ENCODE peak calls at places on chromosomes 1 and 21, in four cellular contexts. A is left lung; Y is CD8-positive, alpha-beta T cell; J is left ventricle myocardium inferior. L is an unnamed sample.

GRCh38 chr21:41621523-41621922 is 113.6 kb upstream of the TMPRSS2 start:
- DNase-seq in J (no peak), Y (no peak), A (no peak), L (no peak)

GRCh38 chr1:184860535-184860934 is 105.9 kb upstream of the EDEM3 start:
- DNase-seq in Y (no peak), A (no peak), J (no peak), L (no peak)

GRCh38 chr1:165354739-165355138 is 1.8 kb downstream of the LMX1A start:
- DNase-seq in A (peak; percentile 32), Y (no peak), J (no peak), L (peak; percentile 57)

GRCh38 chr1:192160186-192160585 is 1.9 kb downstream of the RGS18 start:
- DNase-seq in A (no peak), Y (no peak), J (no peak), L (no peak)

GRCh38 chr1:9101510-9102146 is 27.3 kb downstream of the GPR157 start:
- DNase-seq in A (no peak), Y (no peak), J (no peak), L (peak; percentile 79)

GRCh38 chr1:224266105-224266935 is 63.7 kb downstream of the NVL start:
- DNase-seq in J (no peak), A (no peak), Y (no peak), L (no peak)

GRCh38 chr1:65225179-65225578 is 77.2 kb downstream of the AK4 start:
- DNase-seq in Y (no peak), J (no peak), A (no peak), L (no peak)

GRCh38 chr1:101310484-101310883 is 73.7 kb downstream of the S1PR1 start:
- DNase-seq in Y (no peak), A (no peak), J (no peak), L (no peak)

GRCh38 chr1:53582211-53583020 is 123.2 kb downstream of the DMRTB1 start:
- DNase-seq in A (no peak), Y (peak; percentile 36), J (no peak), L (no peak)

GRCh38 chr1:227612658-227613057 is 49.3 kb downstream of the ZNF678 start:
- DNase-seq in J (no peak), A (no peak), Y (no peak), L (no peak)

GRCh38 chr1:160207751-160208150 is 2.6 kb downstream of the PEA15 start:
- DNase-seq in J (no peak), A (no peak), Y (no peak), L (no peak)

GRCh38 chr1:160209656-160210046 is 4.5 kb downstream of the PEA15 start:
- DNase-seq in Y (no peak), J (peak; percentile 67), A (no peak), L (peak; percentile 58)

GRCh38 chr1:160209041-160209655 is 4.0 kb downstream of the PEA15 start:
- DNase-seq in A (no peak), J (no peak), Y (no peak), L (no peak)

GRCh38 chr1:160207118-160207650 is 2.0 kb downstream of the PEA15 start:
- DNase-seq in Y (no peak), A (no peak), J (no peak), L (no peak)

DNA sequence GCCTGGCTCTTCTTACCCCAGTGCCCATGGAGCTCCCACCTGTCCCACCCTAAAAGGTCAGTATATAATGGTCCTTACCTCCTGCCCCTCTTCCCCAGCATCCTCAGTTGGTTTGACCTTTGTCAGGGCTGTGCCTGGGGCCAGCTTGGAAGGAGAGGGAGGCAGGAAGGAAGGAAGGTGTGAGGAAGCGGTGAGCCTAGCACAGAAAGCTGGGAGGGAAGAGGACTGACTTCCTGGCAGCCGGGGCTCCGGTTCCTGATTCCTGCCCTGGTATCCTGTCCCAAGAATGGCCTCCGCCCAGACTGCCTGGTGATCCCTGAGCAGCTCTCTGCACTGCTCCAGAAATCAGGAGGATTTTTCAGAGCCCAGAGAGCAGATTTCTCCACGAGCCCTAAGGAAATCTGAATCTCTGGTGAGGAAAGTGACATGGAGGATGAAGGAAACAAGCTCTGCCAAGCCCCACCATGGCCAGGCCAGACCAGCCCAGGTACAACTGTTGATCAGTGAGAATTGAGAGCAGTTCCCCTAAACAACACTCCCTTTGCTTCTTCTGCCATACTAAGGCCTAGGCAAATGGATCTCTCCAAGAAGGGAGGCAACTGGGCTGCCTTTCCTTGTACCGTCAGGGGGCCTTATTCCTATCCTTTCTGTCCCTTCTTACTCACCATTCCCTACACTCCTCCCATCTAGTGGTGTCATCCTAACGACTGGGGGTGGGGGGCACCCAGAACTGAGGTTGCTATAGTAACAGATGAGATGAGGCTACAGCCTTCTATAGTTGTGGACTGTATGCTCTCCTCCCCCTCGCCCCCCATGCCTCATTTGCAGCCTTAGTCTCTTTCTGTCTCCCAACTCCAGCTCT is 3.2 kb downstream of the PEA15 start:
- DNase-seq in J (peak; percentile 25), A (no peak), Y (no peak), L (no peak)
- H3K4me3 ChIP-seq in J (peak overlapping the region; percentile 95), A (no peak overlapping the region), Y (no peak overlapping the region), L (no peak overlapping the region)

DNA sequence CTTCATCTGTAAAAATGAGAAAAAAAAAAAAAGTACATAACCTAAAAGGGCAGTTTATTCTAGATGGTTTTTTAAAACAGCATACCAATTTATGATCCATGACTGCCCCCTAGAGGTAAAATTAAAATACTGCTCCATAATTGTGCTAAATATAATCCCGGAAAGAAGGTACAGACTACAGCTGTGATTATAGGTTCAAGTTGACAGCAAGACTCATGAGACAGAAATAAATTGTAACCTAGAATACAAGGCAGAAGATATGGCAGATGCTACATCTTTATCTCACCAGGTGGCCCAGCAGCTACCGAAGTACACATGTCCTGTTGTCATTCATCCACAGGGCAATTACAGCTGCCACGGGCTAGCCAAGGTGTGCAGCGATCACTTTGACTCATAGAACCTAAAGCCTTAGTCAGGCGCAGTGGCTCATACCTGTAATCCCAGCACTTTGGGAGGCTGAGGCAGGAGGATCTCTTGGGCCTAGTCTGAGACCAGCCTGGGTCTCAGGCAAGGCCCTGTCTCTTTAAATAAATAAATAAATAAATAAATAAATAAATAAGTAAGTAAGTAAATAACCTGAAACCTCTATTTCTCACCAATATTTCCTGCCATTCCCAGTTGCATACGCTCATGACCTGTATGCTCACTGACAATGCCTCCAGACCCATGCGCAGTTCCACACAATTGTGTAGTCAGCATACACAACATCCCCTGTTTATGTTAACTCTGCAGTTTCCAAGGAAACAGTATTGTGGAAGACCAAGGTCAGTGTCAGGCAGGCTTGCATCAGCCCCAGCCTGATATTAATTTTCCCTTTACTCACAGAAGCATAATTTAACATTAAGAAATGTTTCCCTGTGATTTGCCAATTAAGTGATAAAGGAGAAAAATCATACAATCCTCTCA is 18.3 kb upstream of the PPIE start:
- DNase-seq in Y (peak; percentile 12), J (no peak), A (no peak), L (no peak)
- H3K27me3 ChIP-seq in Y (no peaks in the 10 kb centered on the region), J (peaks cover 45% of the 10 kb centered on the region), A (peaks cover 39% of the 10 kb centered on the region), L (peaks cover 87% of the 10 kb centered on the region)

GRCh38 chr21:29237110-29238051 is 61.3 kb upstream of the BACH1 start:
- DNase-seq in J (peak; percentile 18), A (no peak), Y (no peak), L (no peak)

GRCh38 chr21:29235714-29236197 is 63.0 kb upstream of the BACH1 start:
- DNase-seq in Y (no peak), A (no peak), J (no peak), L (no peak)

GRCh38 chr21:29240136-29240535 is 58.6 kb upstream of the BACH1 start:
- DNase-seq in J (no peak), Y (no peak), A (no peak), L (no peak)

GRCh38 chr21:29238052-29238966 is 60.4 kb upstream of the BACH1 start:
- DNase-seq in A (no peak), Y (no peak), J (no peak), L (no peak)

GRCh38 chr21:29238967-29239289 is 59.8 kb upstream of the BACH1 start:
- DNase-seq in Y (no peak), A (no peak), J (no peak), L (no peak)
- H3K4me3 ChIP-seq in Y (no peak overlapping the region), A (no peak overlapping the region), J (no peak overlapping the region), L (no peak overlapping the region)

GRCh38 chr1:209585672-209586071 is 2.2 kb downstream of the CAMK1G start:
- DNase-seq in Y (no peak), A (peak; percentile 83), J (peak; percentile 55), L (peak; percentile 79)
- H3K27me3 ChIP-seq in Y (peaks cover 6% of the 10 kb centered on the region), A (peaks cover 78% of the 10 kb centered on the region), J (peaks cover 51% of the 10 kb centered on the region), L (peaks cover 23% of the 10 kb centered on the region)

GRCh38 chr1:206050655-206051235 is 2.2 kb upstream of the RHEX start:
- DNase-seq in A (no peak), Y (peak; percentile 5), J (no peak), L (no peak)
- H3K4me3 ChIP-seq in A (no peak overlapping the region), Y (no peak overlapping the region), J (no peak overlapping the region), L (no peak overlapping the region)

GRCh38 chr1:37292789-37293188 is 181.6 kb upstream of the ZC3H12A start:
- DNase-seq in Y (no peak), J (no peak), A (no peak), L (no peak)

GRCh38 chr1:37294096-37294495 is 180.3 kb upstream of the ZC3H12A start:
- DNase-seq in A (no peak), Y (no peak), J (no peak), L (no peak)

GRCh38 chr1:37284053-37284452 is 190.3 kb upstream of the ZC3H12A start:
- DNase-seq in J (no peak), A (no peak), Y (no peak), L (no peak)

GRCh38 chr1:37286881-37287280 is 187.5 kb upstream of the ZC3H12A start:
- DNase-seq in J (no peak), A (no peak), Y (no peak), L (no peak)

DNA sequence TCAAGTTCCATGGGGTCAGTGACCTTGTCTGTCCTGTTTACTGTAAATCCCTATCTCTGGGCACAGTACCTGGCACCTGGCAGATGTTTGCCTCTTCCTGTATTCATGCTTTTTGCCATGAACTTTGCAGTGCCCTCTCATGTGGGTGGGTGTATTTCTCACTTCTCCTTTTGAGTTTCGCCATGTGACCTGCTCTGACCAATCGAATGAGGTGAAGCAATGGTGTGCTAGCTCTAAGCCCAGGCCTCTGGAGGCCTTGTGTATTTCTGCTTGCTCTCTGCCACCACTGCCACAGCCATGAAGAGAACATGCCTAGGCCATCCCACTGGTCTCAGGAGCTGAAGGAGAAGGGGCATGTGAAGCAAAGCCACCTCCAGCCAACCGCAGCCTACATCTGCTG is 185.5 kb upstream of the ZC3H12A start:
- DNase-seq in A (no peak), Y (no peak), J (no peak), L (no peak)
- H3K27me3 ChIP-seq in A (peaks cover 24% of the 10 kb centered on the region), Y (no peaks in the 10 kb centered on the region), J (peaks cover 65% of the 10 kb centered on the region), L (no peaks in the 10 kb centered on the region)

GRCh38 chr1:40801742-40802077 is 18.1 kb downstream of the KCNQ4 start:
- DNase-seq in A (no peak), Y (no peak), J (no peak), L (no peak)
- H3K4me3 ChIP-seq in A (peak overlapping the region; percentile 45), Y (peak overlapping the region; percentile 87), J (peak overlapping the region; percentile 59), L (peak overlapping the region; percentile 28)

GRCh38 chr1:38786040-38786436 is 73.5 kb downstream of the RRAGC start:
- DNase-seq in Y (no peak), J (no peak), A (no peak), L (no peak)
- H3K27me3 ChIP-seq in Y (no peaks in the 10 kb centered on the region), J (peaks cover 100% of the 10 kb centered on the region), A (peaks cover 96% of the 10 kb centered on the region), L (no peaks in the 10 kb centered on the region)

GRCh38 chr1:52567943-52568342 is 15.1 kb upstream of the TUT4 start:
- DNase-seq in A (no peak), J (no peak), Y (peak; percentile 10), L (peak; percentile 19)
- H3K4me3 ChIP-seq in A (no peak overlapping the region), J (no peak overlapping the region), Y (no peak overlapping the region), L (no peak overlapping the region)

GRCh38 chr1:222243902-222244301 is 304.0 kb downstream of the HHIPL2 start:
- DNase-seq in A (no peak), Y (no peak), J (no peak), L (no peak)
- H3K27me3 ChIP-seq in A (no peaks in the 10 kb centered on the region), Y (no peaks in the 10 kb centered on the region), J (peaks cover 4% of the 10 kb centered on the region), L (no peaks in the 10 kb centered on the region)

L was measured in H7.